ENCODE peak calls at places on chromosomes 11 and 22, in five cellular contexts. One of them, this sample, is unnamed.

GRCh38 chr22:36587289-36588154 is 58.6 kb upstream of the EIF3D start:
- DNase-seq in aorta: peak
- DNase-seq in SHP77 treated with DMSO at 0.1 percent for 48 hours: no peak
- DNase-seq in left ventricle myocardium inferior: no peak
- DNase-seq in neural progenitor cell: peak
- DNase-seq in this sample: no peak

GRCh38 chr22:11598492-11599440 is 3929.2 kb upstream of the OR11H1 start:
- DNase-seq in aorta: no peak
- DNase-seq in neural progenitor cell: no peak
- DNase-seq in left ventricle myocardium inferior: no peak
- DNase-seq in SHP77 treated with DMSO at 0.1 percent for 48 hours: no peak
- DNase-seq in this sample: no peak

GRCh38 chr22:43342347-43343261 is 568 bp downstream of the SCUBE1 start:
- DNase-seq in SHP77 treated with DMSO at 0.1 percent for 48 hours: no peak
- DNase-seq in left ventricle myocardium inferior: no peak
- DNase-seq in neural progenitor cell: peak
- DNase-seq in aorta: no peak
- DNase-seq in this sample: no peak

GRCh38 chr11:3164138-3164539 is 971 bp downstream of the OSBPL5 start:
- DNase-seq in left ventricle myocardium inferior: peak
- DNase-seq in SHP77 treated with DMSO at 0.1 percent for 48 hours: no peak
- DNase-seq in neural progenitor cell: no peak
- DNase-seq in aorta: peak
- DNase-seq in this sample: peak

GRCh38 chr22:31055322-31056159 is 25.6 kb upstream of the SMTN start:
- DNase-seq in neural progenitor cell: peak
- DNase-seq in aorta: peak
- DNase-seq in left ventricle myocardium inferior: peak
- DNase-seq in SHP77 treated with DMSO at 0.1 percent for 48 hours: peak
- DNase-seq in this sample: peak

GRCh38 chr11:61718046-61718531 is 34.3 kb upstream of the MYRF start:
- DNase-seq in aorta: no peak
- DNase-seq in neural progenitor cell: no peak
- DNase-seq in left ventricle myocardium inferior: no peak
- DNase-seq in SHP77 treated with DMSO at 0.1 percent for 48 hours: no peak
- DNase-seq in this sample: peak

GRCh38 chr11:130640526-130640925 is 192.1 kb downstream of the ADAMTS15 start:
- DNase-seq in aorta: no peak
- DNase-seq in SHP77 treated with DMSO at 0.1 percent for 48 hours: no peak
- DNase-seq in left ventricle myocardium inferior: no peak
- DNase-seq in neural progenitor cell: no peak
- DNase-seq in this sample: no peak

GRCh38 chr11:34651551-34651950 is 30.7 kb downstream of the EHF start:
- DNase-seq in aorta: no peak
- DNase-seq in left ventricle myocardium inferior: no peak
- DNase-seq in neural progenitor cell: peak
- DNase-seq in SHP77 treated with DMSO at 0.1 percent for 48 hours: no peak
- DNase-seq in this sample: no peak

GRCh38 chr11:67022961-67023956 is at the start of gene SYT12:
- DNase-seq in aorta: no peak
- DNase-seq in SHP77 treated with DMSO at 0.1 percent for 48 hours: no peak
- DNase-seq in neural progenitor cell: peak
- DNase-seq in left ventricle myocardium inferior: no peak
- DNase-seq in this sample: no peak

GRCh38 chr22:40423246-40423753 is 52.9 kb downstream of the SGSM3 start:
- DNase-seq in neural progenitor cell: no peak
- DNase-seq in left ventricle myocardium inferior: peak
- DNase-seq in aorta: no peak
- DNase-seq in SHP77 treated with DMSO at 0.1 percent for 48 hours: no peak
- DNase-seq in this sample: no peak

GRCh38 chr11:12914401-12914912 is 94.7 kb upstream of the RASSF10 start:
- DNase-seq in neural progenitor cell: peak
- DNase-seq in SHP77 treated with DMSO at 0.1 percent for 48 hours: no peak
- DNase-seq in aorta: peak
- DNase-seq in left ventricle myocardium inferior: peak
- DNase-seq in this sample: peak

GRCh38 chr11:27916541-27917100 is 191.3 kb downstream of the KIF18A start:
- DNase-seq in neural progenitor cell: no peak
- DNase-seq in left ventricle myocardium inferior: no peak
- DNase-seq in aorta: no peak
- DNase-seq in SHP77 treated with DMSO at 0.1 percent for 48 hours: no peak
- DNase-seq in this sample: no peak

GRCh38 chr11:123590296-123590912 is 64.0 kb downstream of the SCN3B start:
- DNase-seq in aorta: no peak
- DNase-seq in left ventricle myocardium inferior: no peak
- DNase-seq in neural progenitor cell: no peak
- DNase-seq in SHP77 treated with DMSO at 0.1 percent for 48 hours: no peak
- DNase-seq in this sample: peak

GRCh38 chr11:33996498-33997454 is 54.8 kb upstream of the CAPRIN1 start:
- DNase-seq in aorta: peak
- DNase-seq in SHP77 treated with DMSO at 0.1 percent for 48 hours: peak
- DNase-seq in left ventricle myocardium inferior: peak
- DNase-seq in neural progenitor cell: peak
- DNase-seq in this sample: peak

GRCh38 chr22:29214232-29214631 is 8.5 kb downstream of the EMID1 start:
- DNase-seq in neural progenitor cell: no peak
- DNase-seq in SHP77 treated with DMSO at 0.1 percent for 48 hours: no peak
- DNase-seq in left ventricle myocardium inferior: no peak
- DNase-seq in aorta: peak
- DNase-seq in this sample: no peak

GRCh38 chr11:113351490-113351889 is 36.1 kb upstream of the ANKK1 start:
- DNase-seq in aorta: no peak
- DNase-seq in neural progenitor cell: no peak
- DNase-seq in SHP77 treated with DMSO at 0.1 percent for 48 hours: no peak
- DNase-seq in left ventricle myocardium inferior: no peak
- DNase-seq in this sample: no peak

GRCh38 chr11:47946682-47947575 is 33.4 kb upstream of the PTPRJ start:
- DNase-seq in aorta: peak
- DNase-seq in left ventricle myocardium inferior: peak
- DNase-seq in SHP77 treated with DMSO at 0.1 percent for 48 hours: no peak
- DNase-seq in neural progenitor cell: no peak
- DNase-seq in this sample: peak

GRCh38 chr22:27686534-27686933 is 115.0 kb downstream of the MN1 start:
- DNase-seq in aorta: peak
- DNase-seq in neural progenitor cell: no peak
- DNase-seq in left ventricle myocardium inferior: peak
- DNase-seq in SHP77 treated with DMSO at 0.1 percent for 48 hours: no peak
- DNase-seq in this sample: peak

GRCh38 chr11:47499614-47500013 is 50.7 kb upstream of the RAPSN start:
- DNase-seq in aorta: no peak
- DNase-seq in SHP77 treated with DMSO at 0.1 percent for 48 hours: no peak
- DNase-seq in left ventricle myocardium inferior: no peak
- DNase-seq in neural progenitor cell: no peak
- DNase-seq in this sample: no peak

GRCh38 chr11:76243157-76243556 is 36.9 kb upstream of the WNT11 start:
- DNase-seq in SHP77 treated with DMSO at 0.1 percent for 48 hours: no peak
- DNase-seq in aorta: no peak
- DNase-seq in left ventricle myocardium inferior: no peak
- DNase-seq in neural progenitor cell: peak
- DNase-seq in this sample: no peak

GRCh38 chr11:134293119-134294113 is 17.2 kb downstream of the GLB1L3 start:
- DNase-seq in SHP77 treated with DMSO at 0.1 percent for 48 hours: no peak
- DNase-seq in left ventricle myocardium inferior: no peak
- DNase-seq in neural progenitor cell: no peak
- DNase-seq in aorta: no peak
- DNase-seq in this sample: no peak

GRCh38 chr11:132644511-132644910 is 887.8 kb downstream of the OPCML start:
- DNase-seq in aorta: no peak
- DNase-seq in left ventricle myocardium inferior: no peak
- DNase-seq in SHP77 treated with DMSO at 0.1 percent for 48 hours: no peak
- DNase-seq in neural progenitor cell: no peak
- DNase-seq in this sample: no peak

GRCh38 chr22:26592368-26593015 is 2.6 kb upstream of the TPST2 start:
- DNase-seq in neural progenitor cell: no peak
- DNase-seq in SHP77 treated with DMSO at 0.1 percent for 48 hours: no peak
- DNase-seq in left ventricle myocardium inferior: no peak
- DNase-seq in aorta: no peak
- DNase-seq in this sample: no peak

GRCh38 chr11:106306942-106307341 is 229.5 kb downstream of the AASDHPPT start:
- DNase-seq in SHP77 treated with DMSO at 0.1 percent for 48 hours: no peak
- DNase-seq in left ventricle myocardium inferior: no peak
- DNase-seq in neural progenitor cell: no peak
- DNase-seq in aorta: no peak
- DNase-seq in this sample: no peak

GRCh38 chr11:58574851-58575250 is 805 bp downstream of the LPXN start:
- DNase-seq in left ventricle myocardium inferior: no peak
- DNase-seq in SHP77 treated with DMSO at 0.1 percent for 48 hours: no peak
- DNase-seq in aorta: no peak
- DNase-seq in neural progenitor cell: no peak
- DNase-seq in this sample: no peak

GRCh38 chr11:11985016-11985715 is 23.3 kb downstream of the DKK3 start:
- DNase-seq in neural progenitor cell: no peak
- DNase-seq in aorta: no peak
- DNase-seq in left ventricle myocardium inferior: no peak
- DNase-seq in SHP77 treated with DMSO at 0.1 percent for 48 hours: no peak
- DNase-seq in this sample: no peak

GRCh38 chr11:16226245-16226644 is 130.1 kb downstream of the SOX6 start:
- DNase-seq in SHP77 treated with DMSO at 0.1 percent for 48 hours: peak
- DNase-seq in aorta: no peak
- DNase-seq in left ventricle myocardium inferior: peak
- DNase-seq in neural progenitor cell: no peak
- DNase-seq in this sample: peak

GRCh38 chr22:32587449-32587848 is 112.8 kb downstream of the FBXO7 start:
- DNase-seq in aorta: peak
- DNase-seq in left ventricle myocardium inferior: no peak
- DNase-seq in neural progenitor cell: no peak
- DNase-seq in SHP77 treated with DMSO at 0.1 percent for 48 hours: no peak
- DNase-seq in this sample: no peak

GRCh38 chr11:2995091-2995561 is 3.0 kb upstream of the NAP1L4 start:
- DNase-seq in aorta: no peak
- DNase-seq in SHP77 treated with DMSO at 0.1 percent for 48 hours: no peak
- DNase-seq in neural progenitor cell: no peak
- DNase-seq in left ventricle myocardium inferior: no peak
- DNase-seq in this sample: no peak

GRCh38 chr11:57214494-57214893 is 22.6 kb downstream of the APLNR start:
- DNase-seq in aorta: no peak
- DNase-seq in neural progenitor cell: no peak
- DNase-seq in SHP77 treated with DMSO at 0.1 percent for 48 hours: no peak
- DNase-seq in left ventricle myocardium inferior: no peak
- DNase-seq in this sample: no peak

GRCh38 chr22:29768052-29768680 is 997 bp downstream of the UQCR10 start:
- DNase-seq in aorta: no peak
- DNase-seq in SHP77 treated with DMSO at 0.1 percent for 48 hours: no peak
- DNase-seq in left ventricle myocardium inferior: no peak
- DNase-seq in neural progenitor cell: no peak
- DNase-seq in this sample: no peak

GRCh38 chr11:17978553-17979287 is 34.1 kb downstream of the SERGEF start:
- DNase-seq in aorta: no peak
- DNase-seq in left ventricle myocardium inferior: peak
- DNase-seq in SHP77 treated with DMSO at 0.1 percent for 48 hours: peak
- DNase-seq in neural progenitor cell: peak
- DNase-seq in this sample: peak

GRCh38 chr11:44601471-44602370 is 36.3 kb downstream of the CD82 start:
- DNase-seq in neural progenitor cell: no peak
- DNase-seq in left ventricle myocardium inferior: no peak
- DNase-seq in SHP77 treated with DMSO at 0.1 percent for 48 hours: no peak
- DNase-seq in aorta: no peak
- DNase-seq in this sample: no peak